ENCODE peak calls at places on chromosome 16, in four cellular contexts. K is activated CD4-positive, CD25-positive, alpha-beta regulatory T cell; D is esophagus muscularis mucosa; I is activated T-helper 1 cell treated with Interleukin-2 at 50 U/mL for 16 hours. S is an unnamed sample.
A peak's percentile ranks its signal among the peaks of the same experiment; 100 is the strongest.

GRCh38 chr16:48433849-48434530 is 48.8 kb upstream of the SIAH1 start:
- DNase-seq in K (no peak), D (no peak), I (no peak), S (no peak)

GRCh38 chr16:66610111-66610820 is 5.8 kb downstream of the CMTM3 start:
- DNase-seq in K (no peak), D (no peak), I (no peak), S (no peak)

GRCh38 chr16:13118091-13118490 is 216.7 kb downstream of the SHISA9 start:
- DNase-seq in K (no peak), D (no peak), I (no peak), S (no peak)

GRCh38 chr16:17470871-17471744 is at the start of gene XYLT1:
- DNase-seq in K (no peak), D (no peak), I (peak; percentile 41), S (peak; percentile 40)

GRCh38 chr16:763903-764750 is 3.6 kb downstream of the MSLN start:
- DNase-seq in K (no peak), D (no peak), I (no peak), S (no peak)

GRCh38 chr16:87033541-87034300 is 283.5 kb downstream of the C16orf95 start:
- DNase-seq in K (no peak), D (no peak), I (no peak), S (no peak)

GRCh38 chr16:89201467-89202377 is 1.4 kb upstream of the SLC22A31 start:
- DNase-seq in K (peak; percentile 66), D (no peak), I (peak; percentile 64), S (peak; percentile 74)

GRCh38 chr16:57367111-57367752 is 5.1 kb upstream of the CX3CL1 start:
- DNase-seq in K (no peak), D (peak; percentile 74), I (no peak), S (no peak)

GRCh38 chr16:3950343-3951193 is 70.1 kb upstream of the CREBBP start:
- DNase-seq in K (no peak), D (no peak), I (no peak), S (no peak)

GRCh38 chr16:72865835-72866234 is 182.1 kb downstream of the ZFHX3 start:
- DNase-seq in K (no peak), D (no peak), I (no peak), S (no peak)

GRCh38 chr16:70437017-70437581 is 1.8 kb downstream of the ST3GAL2 start:
- DNase-seq in K (no peak), D (no peak), I (no peak), S (no peak)

GRCh38 chr16:30991052-30991451 is 6.0 kb downstream of the HSD3B7 start:
- DNase-seq in K (no peak), D (no peak), I (no peak), S (no peak)

GRCh38 chr16:21083729-21084268 is 66.8 kb downstream of the DNAH3 start:
- DNase-seq in K (peak; percentile 27), D (peak; percentile 91), I (peak; percentile 10), S (peak; percentile 22)

GRCh38 chr16:77171750-77172635 is 19.0 kb upstream of the MON1B start:
- DNase-seq in K (no peak), D (no peak), I (no peak), S (peak; percentile 34)

GRCh38 chr16:30902070-30902972 is 5.9 kb downstream of the CTF1 start:
- DNase-seq in K (peak; percentile 14), D (no peak), I (peak; percentile 43), S (peak; percentile 54)

GRCh38 chr16:67150058-67150832 is 553 bp downstream of the B3GNT9 start:
- DNase-seq in K (no peak), D (no peak), I (no peak), S (peak; percentile 53)

GRCh38 chr16:2088759-2089358 is 41.1 kb downstream of the TSC2 start:
- DNase-seq in K (no peak), D (no peak), I (no peak), S (no peak)

GRCh38 chr16:20768121-20768520 is 4.3 kb downstream of the ACSM3 start:
- DNase-seq in K (no peak), D (peak; percentile 10), I (no peak), S (no peak)

GRCh38 chr16:71441348-71441781 is 489 bp downstream of the TLE7 start:
- DNase-seq in K (peak; percentile 3), D (no peak), I (no peak), S (no peak)

GRCh38 chr16:81493755-81494433 is 49.3 kb downstream of the CMIP start:
- DNase-seq in K (peak; percentile 11), D (no peak), I (peak; percentile 20), S (no peak)

GRCh38 chr16:57892041-57892440 is 78.9 kb downstream of the CNGB1 start:
- DNase-seq in K (no peak), D (no peak), I (no peak), S (no peak)

GRCh38 chr16:57017251-57017650 is 27.9 kb downstream of the NLRC5 start:
- DNase-seq in K (no peak), D (no peak), I (no peak), S (no peak)

GRCh38 chr16:24272379-24272778 is 16.2 kb downstream of the CACNG3 start:
- DNase-seq in K (no peak), D (no peak), I (no peak), S (no peak)

GRCh38 chr16:13767215-13767614 is 152.7 kb upstream of the ERCC4 start:
- DNase-seq in K (no peak), D (no peak), I (no peak), S (no peak)

GRCh38 chr16:70478169-70478568 is 23.8 kb downstream of the FCSK start:
- DNase-seq in K (no peak), D (no peak), I (no peak), S (no peak)